ENCODE peak calls at places on chromosomes 1 and 21, in seven cellular contexts. One of them, this sample, is unnamed.

GRCh38 chr21:42218836-42219605 is at the start of gene ABCG1:
- DNase-seq in K562: peak
- DNase-seq in A549: no peak
- DNase-seq in ovary: no peak
- DNase-seq in GM12878: no peak
- DNase-seq in tibial nerve: no peak
- DNase-seq in stomach: peak
- DNase-seq in this sample: peak

GRCh38 chr1:16183157-16183556 is 27.3 kb upstream of the EPHA2 start:
- DNase-seq in tibial nerve: no peak
- DNase-seq in K562: no peak
- DNase-seq in ovary: peak
- DNase-seq in A549: peak
- DNase-seq in stomach: no peak
- DNase-seq in GM12878: no peak
- DNase-seq in this sample: peak

GRCh38 chr1:243393093-243393492 is 137.3 kb downstream of the SDCCAG8 start:
- DNase-seq in A549: no peak
- DNase-seq in GM12878: no peak
- DNase-seq in ovary: no peak
- DNase-seq in K562: no peak
- DNase-seq in stomach: no peak
- DNase-seq in tibial nerve: no peak
- DNase-seq in this sample: no peak

GRCh38 chr1:85313888-85314696 is 37.7 kb upstream of the BCL10 start:
- DNase-seq in K562: no peak
- DNase-seq in ovary: no peak
- DNase-seq in stomach: no peak
- DNase-seq in tibial nerve: no peak
- DNase-seq in A549: peak
- DNase-seq in GM12878: no peak
- DNase-seq in this sample: no peak

GRCh38 chr1:119008483-119009299 is 20.5 kb upstream of the TBX15 start:
- DNase-seq in tibial nerve: no peak
- DNase-seq in K562: peak
- DNase-seq in ovary: no peak
- DNase-seq in stomach: no peak
- DNase-seq in A549: peak
- DNase-seq in GM12878: peak
- DNase-seq in this sample: no peak

GRCh38 chr1:224392411-224393249 is 36.0 kb downstream of the CNIH4 start:
- DNase-seq in tibial nerve: no peak
- DNase-seq in stomach: no peak
- DNase-seq in A549: no peak
- DNase-seq in ovary: no peak
- DNase-seq in K562: peak
- DNase-seq in GM12878: no peak
- DNase-seq in this sample: no peak

GRCh38 chr1:24226754-24227153 is 39.7 kb upstream of the IFNLR1 start:
- DNase-seq in tibial nerve: no peak
- DNase-seq in A549: no peak
- DNase-seq in K562: no peak
- DNase-seq in stomach: no peak
- DNase-seq in GM12878: peak
- DNase-seq in ovary: no peak
- DNase-seq in this sample: no peak

GRCh38 chr1:226568077-226568831 is 19.7 kb downstream of the STUM start:
- DNase-seq in A549: peak
- DNase-seq in stomach: no peak
- DNase-seq in tibial nerve: no peak
- DNase-seq in ovary: no peak
- DNase-seq in GM12878: no peak
- DNase-seq in K562: no peak
- DNase-seq in this sample: no peak

GRCh38 chr1:99808391-99809115 is 41.6 kb upstream of the AGL start:
- DNase-seq in tibial nerve: no peak
- DNase-seq in stomach: no peak
- DNase-seq in GM12878: peak
- DNase-seq in A549: peak
- DNase-seq in K562: peak
- DNase-seq in ovary: peak
- DNase-seq in this sample: no peak

GRCh38 chr1:246567258-246568235 is 1.3 kb downstream of the CNST start:
- DNase-seq in stomach: no peak
- DNase-seq in ovary: no peak
- DNase-seq in tibial nerve: no peak
- DNase-seq in GM12878: no peak
- DNase-seq in K562: no peak
- DNase-seq in A549: peak
- DNase-seq in this sample: no peak

GRCh38 chr1:241323510-241323909 is 33.5 kb downstream of the RGS7 start:
- DNase-seq in GM12878: no peak
- DNase-seq in stomach: peak
- DNase-seq in K562: peak
- DNase-seq in A549: peak
- DNase-seq in ovary: no peak
- DNase-seq in tibial nerve: no peak
- DNase-seq in this sample: no peak

GRCh38 chr1:200923607-200924006 is 28.9 kb downstream of the INAVA start:
- DNase-seq in ovary: no peak
- DNase-seq in stomach: no peak
- DNase-seq in K562: no peak
- DNase-seq in tibial nerve: no peak
- DNase-seq in GM12878: no peak
- DNase-seq in A549: no peak
- DNase-seq in this sample: no peak

GRCh38 chr1:238558746-238559145 is 668.0 kb upstream of the ZP4 start:
- DNase-seq in K562: no peak
- DNase-seq in A549: no peak
- DNase-seq in ovary: no peak
- DNase-seq in stomach: no peak
- DNase-seq in GM12878: no peak
- DNase-seq in tibial nerve: no peak
- DNase-seq in this sample: no peak

GRCh38 chr1:233885196-233886028 is 19.1 kb upstream of the SLC35F3 start:
- DNase-seq in A549: peak
- DNase-seq in tibial nerve: no peak
- DNase-seq in GM12878: no peak
- DNase-seq in stomach: no peak
- DNase-seq in ovary: no peak
- DNase-seq in K562: no peak
- DNase-seq in this sample: no peak

GRCh38 chr1:200173097-200173629 is 145.7 kb downstream of the NR5A2 start:
- DNase-seq in stomach: no peak
- DNase-seq in ovary: no peak
- DNase-seq in GM12878: no peak
- DNase-seq in tibial nerve: no peak
- DNase-seq in K562: no peak
- DNase-seq in A549: no peak
- DNase-seq in this sample: no peak

GRCh38 chr1:201702936-201703335 is 126.0 kb upstream of the IPO9 start:
- DNase-seq in K562: peak
- DNase-seq in A549: peak
- DNase-seq in stomach: no peak
- DNase-seq in ovary: no peak
- DNase-seq in tibial nerve: no peak
- DNase-seq in GM12878: no peak
- DNase-seq in this sample: no peak

GRCh38 chr1:166813508-166814223 is 25.6 kb upstream of the POGK start:
- DNase-seq in ovary: no peak
- DNase-seq in A549: no peak
- DNase-seq in tibial nerve: no peak
- DNase-seq in K562: no peak
- DNase-seq in stomach: no peak
- DNase-seq in GM12878: no peak
- DNase-seq in this sample: no peak

GRCh38 chr1:92307980-92308379 is 9.1 kb downstream of the RPAP2 start:
- DNase-seq in ovary: no peak
- DNase-seq in tibial nerve: no peak
- DNase-seq in K562: no peak
- DNase-seq in stomach: no peak
- DNase-seq in A549: no peak
- DNase-seq in GM12878: no peak
- DNase-seq in this sample: no peak

GRCh38 chr1:210944255-210944654 is 189.7 kb downstream of the KCNH1 start:
- DNase-seq in stomach: no peak
- DNase-seq in GM12878: no peak
- DNase-seq in K562: no peak
- DNase-seq in A549: no peak
- DNase-seq in ovary: no peak
- DNase-seq in tibial nerve: no peak
- DNase-seq in this sample: no peak

GRCh38 chr1:164713446-164714204 is 154.6 kb downstream of the PBX1 start:
- DNase-seq in K562: no peak
- DNase-seq in tibial nerve: no peak
- DNase-seq in ovary: peak
- DNase-seq in A549: no peak
- DNase-seq in stomach: no peak
- DNase-seq in GM12878: no peak
- DNase-seq in this sample: no peak

GRCh38 chr1:160370561-160371345 is 3.9 kb downstream of the NHLH1 start:
- DNase-seq in GM12878: no peak
- DNase-seq in ovary: no peak
- DNase-seq in tibial nerve: no peak
- DNase-seq in A549: no peak
- DNase-seq in K562: no peak
- DNase-seq in stomach: no peak
- DNase-seq in this sample: no peak

GRCh38 chr1:112706505-112707216 is at the start of gene RHOC:
- DNase-seq in A549: no peak
- DNase-seq in K562: peak
- DNase-seq in ovary: peak
- DNase-seq in stomach: peak
- DNase-seq in GM12878: no peak
- DNase-seq in tibial nerve: peak
- DNase-seq in this sample: peak

GRCh38 chr1:182841368-182841988 is 2.3 kb downstream of the DHX9 start:
- DNase-seq in K562: no peak
- DNase-seq in GM12878: no peak
- DNase-seq in A549: peak
- DNase-seq in tibial nerve: no peak
- DNase-seq in stomach: no peak
- DNase-seq in ovary: no peak
- DNase-seq in this sample: no peak

GRCh38 chr1:163267962-163268361 is 53.8 kb upstream of the NUF2 start:
- DNase-seq in K562: no peak
- DNase-seq in stomach: no peak
- DNase-seq in tibial nerve: no peak
- DNase-seq in A549: no peak
- DNase-seq in ovary: no peak
- DNase-seq in GM12878: no peak
- DNase-seq in this sample: no peak

GRCh38 chr21:31493350-31493880 is 149.4 kb upstream of the TIAM1 start:
- DNase-seq in tibial nerve: no peak
- DNase-seq in ovary: no peak
- DNase-seq in stomach: no peak
- DNase-seq in GM12878: no peak
- DNase-seq in K562: no peak
- DNase-seq in A549: no peak
- DNase-seq in this sample: no peak

GRCh38 chr1:36938807-36939206 is 95.5 kb downstream of the GRIK3 start:
- DNase-seq in ovary: no peak
- DNase-seq in GM12878: no peak
- DNase-seq in K562: no peak
- DNase-seq in tibial nerve: no peak
- DNase-seq in A549: no peak
- DNase-seq in stomach: no peak
- DNase-seq in this sample: no peak

GRCh38 chr1:209590405-209590804 is 6.9 kb downstream of the CAMK1G start:
- DNase-seq in tibial nerve: no peak
- DNase-seq in ovary: peak
- DNase-seq in GM12878: no peak
- DNase-seq in A549: peak
- DNase-seq in K562: peak
- DNase-seq in stomach: no peak
- DNase-seq in this sample: no peak

GRCh38 chr1:27772932-27773731 is at the start of gene STX12:
- DNase-seq in stomach: peak
- DNase-seq in K562: peak
- DNase-seq in A549: peak
- DNase-seq in tibial nerve: peak
- DNase-seq in ovary: peak
- DNase-seq in GM12878: peak
- DNase-seq in this sample: peak
- TF ChIP-seq EP300 in stomach: no peak
- TF ChIP-seq EP300 in K562: peak
- TF ChIP-seq EP300 in A549: no peak
- TF ChIP-seq EP300 in tibial nerve: peak
- TF ChIP-seq EP300 in ovary: no peak
- TF ChIP-seq EP300 in GM12878: no peak
- TF ChIP-seq EP300 in this sample: peak

DNA sequence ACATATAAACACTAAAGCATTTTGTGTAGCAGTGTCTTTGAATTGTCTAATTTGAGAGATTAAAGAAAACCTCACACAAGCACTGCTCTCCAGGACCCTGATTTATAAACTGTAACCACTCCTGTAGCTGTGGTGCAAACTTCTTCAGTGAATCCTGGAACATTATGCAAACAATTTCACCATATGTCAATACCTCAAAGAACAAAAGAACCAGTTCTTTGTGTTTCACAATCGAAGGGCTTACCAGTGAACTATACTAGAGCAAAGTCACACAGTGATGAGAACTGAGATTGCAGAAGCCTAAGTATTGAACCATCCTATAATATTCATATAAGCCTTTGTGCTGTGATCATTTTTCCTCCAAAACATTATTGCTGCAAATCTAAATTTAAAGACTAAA is 21.5 kb downstream of the DPH5 start:
- DNase-seq in tibial nerve: no peak
- DNase-seq in A549: peak
- DNase-seq in K562: no peak
- DNase-seq in stomach: no peak
- DNase-seq in GM12878: no peak
- DNase-seq in ovary: no peak
- DNase-seq in this sample: no peak
- TF ChIP-seq EP300 in tibial nerve: no peak
- TF ChIP-seq EP300 in A549: no peak
- TF ChIP-seq EP300 in K562: no peak
- TF ChIP-seq EP300 in stomach: no peak
- TF ChIP-seq EP300 in GM12878: no peak
- TF ChIP-seq EP300 in ovary: no peak
- TF ChIP-seq EP300 in this sample: no peak

DNA sequence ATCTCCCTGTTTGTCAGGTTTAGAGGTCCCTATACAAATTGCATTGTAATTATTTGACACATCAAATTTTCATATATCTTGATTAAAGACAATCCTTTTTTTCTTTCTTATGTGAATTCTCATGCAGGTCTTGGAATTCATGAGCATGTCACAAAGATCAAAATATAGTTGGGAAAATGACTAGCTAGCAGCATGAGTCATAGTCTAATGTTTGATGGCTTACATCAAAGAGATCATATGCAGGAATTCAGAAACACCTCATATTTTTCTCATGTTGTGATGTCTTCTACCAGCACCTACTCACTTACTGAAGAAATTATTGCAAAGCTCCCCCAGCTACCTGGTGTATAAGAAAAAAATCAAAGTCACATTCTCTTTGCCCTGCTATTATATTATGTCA is 139.7 kb downstream of the DSCAM start:
- DNase-seq in GM12878: no peak
- DNase-seq in tibial nerve: no peak
- DNase-seq in A549: no peak
- DNase-seq in K562: no peak
- DNase-seq in stomach: no peak
- DNase-seq in ovary: no peak
- DNase-seq in this sample: no peak
- TF ChIP-seq EP300 in GM12878: no peak
- TF ChIP-seq EP300 in tibial nerve: no peak
- TF ChIP-seq EP300 in A549: no peak
- TF ChIP-seq EP300 in K562: no peak
- TF ChIP-seq EP300 in stomach: no peak
- TF ChIP-seq EP300 in ovary: no peak
- TF ChIP-seq EP300 in this sample: no peak

GRCh38 chr1:57858740-57859139 is 434.9 kb upstream of the DAB1 start:
- DNase-seq in A549: no peak
- DNase-seq in K562: no peak
- DNase-seq in GM12878: no peak
- DNase-seq in tibial nerve: no peak
- DNase-seq in stomach: no peak
- DNase-seq in ovary: no peak
- DNase-seq in this sample: no peak
- TF ChIP-seq EP300 in A549: no peak
- TF ChIP-seq EP300 in K562: no peak
- TF ChIP-seq EP300 in GM12878: no peak
- TF ChIP-seq EP300 in tibial nerve: no peak
- TF ChIP-seq EP300 in stomach: no peak
- TF ChIP-seq EP300 in ovary: no peak
- TF ChIP-seq EP300 in this sample: no peak